ENCODE peak calls at places on chromosomes 1 and 21, in seven cellular contexts. H is heart right ventricle, Q is lower lobe of right lung, X is mesendoderm, B is PC-3, G is K562, F is suprapubic skin. W is an unnamed sample.
A peak's percentile ranks its signal among the peaks of the same experiment; 100 is the strongest.

GRCh38 chr1:80994934-80995333 is 805.8 kb upstream of the ADGRL2 start:
- DNase-seq in X (peak; percentile 70), H (no peak), B (no peak), G (no peak), Q (no peak), F (no peak), W (no peak)

GRCh38 chr1:220124542-220124941 is 30.6 kb downstream of the IARS2 start:
- DNase-seq in B (no peak), Q (no peak), H (no peak), F (no peak), X (peak; percentile 34), G (no peak), W (no peak)

GRCh38 chr1:8482844-8483436 is 165.0 kb downstream of the SLC45A1 start:
- DNase-seq in Q (no peak), B (peak; percentile 60), G (no peak), X (no peak), F (no peak), H (no peak), W (no peak)

GRCh38 chr1:114458208-114458777 is 52.7 kb downstream of the TRIM33 start:
- DNase-seq in Q (no peak), B (peak; percentile 65), F (no peak), G (peak; percentile 60), H (no peak), X (no peak), W (peak; percentile 71)

GRCh38 chr1:151494741-151495281 is 16.4 kb upstream of the CGN start:
- DNase-seq in Q (no peak), F (no peak), B (peak; percentile 92), X (peak; percentile 85), H (no peak), G (peak; percentile 39), W (peak; percentile 79)

GRCh38 chr1:226635456-226635941 is 86.9 kb downstream of the STUM start:
- DNase-seq in Q (peak; percentile 46), H (no peak), F (peak; percentile 66), G (no peak), X (no peak), B (peak; percentile 96), W (no peak)

GRCh38 chr1:197868751-197869501 is 33.5 kb upstream of the C1orf53 start:
- DNase-seq in F (no peak), B (peak; percentile 66), X (peak; percentile 79), G (peak; percentile 81), Q (no peak), H (peak; percentile 30), W (peak; percentile 76)

GRCh38 chr1:15833069-15833679 is 14.3 kb upstream of the SPEN start:
- DNase-seq in F (peak; percentile 85), B (peak; percentile 64), H (peak; percentile 59), X (no peak), Q (peak; percentile 81), G (peak; percentile 86), W (no peak)

GRCh38 chr21:39535646-39536437 is 76.9 kb upstream of the B3GALT5 start:
- DNase-seq in Q (no peak), X (no peak), G (peak; percentile 31), B (no peak), F (no peak), H (no peak), W (no peak)

GRCh38 chr1:6008696-6009095 is 16.5 kb upstream of the NPHP4 start:
- DNase-seq in F (no peak), Q (peak; percentile 35), B (no peak), G (no peak), H (no peak), X (no peak), W (no peak)

DNA sequence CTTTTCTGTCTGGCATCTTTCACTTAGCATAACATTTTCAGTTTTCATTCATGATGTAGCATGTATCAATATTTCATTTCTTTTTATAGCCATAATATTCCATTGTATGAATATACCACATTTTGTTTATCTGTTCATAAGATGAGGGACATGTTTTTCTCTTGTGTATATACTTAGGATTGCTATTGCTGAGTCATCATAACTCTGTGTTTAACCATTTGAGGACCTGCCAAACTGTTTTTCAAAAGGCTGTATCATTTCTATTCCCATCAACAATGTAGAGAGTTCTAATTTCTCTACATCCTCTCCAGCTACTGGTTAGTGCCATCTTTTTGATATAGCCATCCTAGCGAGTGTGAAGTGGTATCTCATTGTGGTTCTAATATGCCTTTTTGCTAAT is 26.2 kb downstream of the MPZL1 start:
- DNase-seq in F (no peak), H (no peak), B (no peak), G (no peak), Q (no peak), X (no peak), W (peak; percentile 34)
- H3K4me1 ChIP-seq in F (peaks cover 38% of the 10 kb centered on the region), H (peaks cover 21% of the 10 kb centered on the region), B (peaks cover 15% of the 10 kb centered on the region), G (peaks cover 9% of the 10 kb centered on the region), Q (peaks cover 24% of the 10 kb centered on the region), X (no peaks in the 10 kb centered on the region), W (peaks cover 16% of the 10 kb centered on the region)

GRCh38 chr1:89566761-89567174 is 42.1 kb downstream of the LRRC8B start:
- DNase-seq in F (no peak), H (peak; percentile 56), Q (peak; percentile 66), X (peak; percentile 83), G (peak; percentile 44), B (no peak), W (peak; percentile 51)
- H3K27ac ChIP-seq in F (peak overlapping the region; percentile 38), H (peak overlapping the region; percentile 61), Q (peak overlapping the region; percentile 50), X (no peak overlapping the region), G (peak overlapping the region; percentile 16), B (no peak overlapping the region), W (peak overlapping the region; percentile 79)

DNA sequence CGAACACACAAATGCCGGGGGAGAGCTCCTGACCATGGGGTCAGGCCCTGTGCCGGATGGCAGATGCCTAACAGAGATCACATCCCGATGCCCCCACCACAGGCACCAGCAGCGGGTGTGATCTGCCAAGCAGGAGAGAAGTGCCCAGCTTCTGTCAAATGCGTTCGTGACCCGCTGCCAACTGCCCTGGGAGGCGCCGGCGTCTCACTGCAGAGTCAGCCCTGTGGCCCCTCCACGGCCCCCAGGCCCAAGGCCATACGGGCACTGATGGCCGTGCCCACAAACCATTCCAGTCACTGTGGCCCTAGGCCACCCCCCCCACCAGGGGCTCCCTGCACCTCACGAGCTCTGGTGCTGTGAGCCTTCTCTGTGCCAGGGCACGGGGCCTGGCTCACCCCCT is 8.0 kb downstream of the CFAP410 start:
- DNase-seq in G (no peak), F (no peak), Q (no peak), B (no peak), H (no peak), X (no peak), W (no peak)
- H3K4me1 ChIP-seq in G (peaks cover 71% of the 10 kb centered on the region), F (no peaks in the 10 kb centered on the region), Q (no peaks in the 10 kb centered on the region), B (no peaks in the 10 kb centered on the region), H (no peaks in the 10 kb centered on the region), X (no peaks in the 10 kb centered on the region), W (no peaks in the 10 kb centered on the region)

DNA sequence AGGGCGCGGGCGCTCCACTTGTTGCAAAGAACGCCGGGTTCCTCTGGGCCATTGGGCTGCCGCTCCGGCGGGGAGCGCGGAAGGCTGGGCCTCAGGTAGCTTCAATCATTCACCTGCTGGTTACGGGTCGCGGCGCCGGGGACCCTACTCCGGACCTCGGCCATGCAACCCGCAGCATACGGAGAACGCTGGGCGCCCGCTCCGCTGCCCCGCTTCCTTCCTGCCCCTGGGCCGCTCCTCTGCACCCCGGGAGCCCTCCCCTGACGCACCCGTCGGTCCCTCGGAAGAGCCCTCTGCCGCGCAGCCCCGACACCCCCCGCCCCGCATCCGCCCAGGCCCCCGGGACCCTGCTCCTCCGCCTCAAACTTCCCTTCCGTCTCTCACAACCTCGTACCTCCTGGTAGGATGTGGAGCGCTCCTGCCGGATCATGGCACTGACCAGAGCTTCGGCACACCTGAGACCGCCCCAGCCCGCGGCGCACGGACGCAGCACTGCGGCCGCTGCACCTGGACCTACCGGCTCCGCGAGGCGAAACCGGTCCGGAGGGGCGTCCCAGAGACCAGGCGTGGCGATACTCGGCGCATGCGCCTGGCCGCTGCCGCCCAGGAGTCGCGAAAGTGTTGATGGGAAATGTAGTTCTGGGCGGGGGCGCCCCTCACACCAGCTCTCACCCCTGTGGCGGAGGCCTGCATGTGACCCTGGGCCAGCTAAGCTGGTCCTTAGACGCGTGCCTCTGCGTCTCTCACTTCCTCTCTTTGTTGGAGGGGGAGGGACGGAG is at the start of gene PACC1:
- DNase-seq in G (peak; percentile 99), X (peak; percentile 98), B (peak; percentile 98), H (peak; percentile 87), F (peak; percentile 93), Q (peak; percentile 94), W (peak; percentile 91)
- H3K27ac ChIP-seq in G (peak within 1 kb of the TSS; percentile 63), X (peak within 1 kb of the TSS; percentile 3), B (no peak within 1 kb of the TSS), H (peak within 1 kb of the TSS; percentile 60), F (no peak within 1 kb of the TSS), Q (peak within 1 kb of the TSS; percentile 75), W (peak within 1 kb of the TSS; percentile 1)

GRCh38 chr1:10324627-10325026 is 74.2 kb upstream of the PGD start:
- DNase-seq in F (no peak), B (no peak), G (no peak), H (no peak), X (no peak), Q (no peak), W (no peak)
- H3K4me1 ChIP-seq in F (no peaks in the 10 kb centered on the region), B (no peaks in the 10 kb centered on the region), G (no peaks in the 10 kb centered on the region), H (no peaks in the 10 kb centered on the region), X (no peaks in the 10 kb centered on the region), Q (no peaks in the 10 kb centered on the region), W (peaks cover 5% of the 10 kb centered on the region)

GRCh38 chr1:23865543-23865930 is 2.6 kb downstream of the FUCA1 start:
- DNase-seq in X (no peak), F (no peak), H (peak; percentile 41), Q (no peak), B (peak; percentile 91), G (no peak), W (peak; percentile 56)
- H3K27ac ChIP-seq in X (no peak overlapping the region), F (no peak overlapping the region), H (peak overlapping the region; percentile 17), Q (no peak overlapping the region), B (peak overlapping the region; percentile 78), G (no peak overlapping the region), W (no peak overlapping the region)

GRCh38 chr1:163570061-163570460 is 248.3 kb downstream of the NUF2 start:
- DNase-seq in F (no peak), H (no peak), X (peak; percentile 15), G (no peak), Q (no peak), B (no peak), W (no peak)

DNA sequence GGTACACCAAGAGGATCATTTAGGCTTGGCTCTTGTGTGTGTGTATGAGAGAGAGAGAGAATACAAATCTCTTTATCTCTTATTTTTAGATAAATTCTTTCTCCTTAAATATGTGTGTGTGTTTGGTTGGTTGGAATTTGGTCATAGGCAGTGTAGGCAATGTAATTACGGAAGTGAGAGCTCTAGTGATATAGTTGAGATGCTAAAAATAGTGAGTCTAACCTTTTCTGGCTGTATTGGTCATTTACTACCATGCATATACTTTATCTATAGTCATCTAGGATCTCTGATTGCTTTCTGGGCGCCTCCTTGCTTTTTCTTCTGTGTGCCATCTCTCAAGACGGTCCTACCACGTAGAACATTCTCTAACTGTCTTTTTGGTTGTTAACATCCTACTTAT is 250.2 kb downstream of the NUF2 start:
- DNase-seq in F (no peak), X (no peak), Q (no peak), H (no peak), B (no peak), G (no peak), W (no peak)
- H3K4me1 ChIP-seq in F (no peaks in the 10 kb centered on the region), X (no peaks in the 10 kb centered on the region), Q (no peaks in the 10 kb centered on the region), H (no peaks in the 10 kb centered on the region), B (no peaks in the 10 kb centered on the region), G (no peaks in the 10 kb centered on the region), W (no peaks in the 10 kb centered on the region)

DNA sequence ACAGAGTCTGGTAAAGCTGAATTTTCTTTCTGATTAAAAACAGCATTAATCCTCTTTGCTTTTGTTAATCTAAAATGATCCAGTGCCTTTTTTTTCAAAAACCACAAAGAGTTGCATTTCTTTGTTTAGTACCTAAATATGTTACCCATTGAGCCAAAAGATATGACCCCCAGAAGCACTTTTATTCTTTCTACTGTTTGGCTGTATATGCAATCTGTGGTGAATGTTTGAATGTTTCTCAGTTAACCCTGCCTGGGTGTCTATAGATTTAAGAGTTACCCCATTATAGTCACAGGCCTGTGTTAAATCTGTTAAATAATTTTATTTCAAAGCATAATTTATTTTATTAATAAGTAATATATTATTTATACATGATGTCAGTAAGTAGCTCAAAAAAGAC is 394.9 kb downstream of the PTPRC start:
- DNase-seq in H (no peak), X (no peak), F (no peak), G (no peak), B (no peak), Q (no peak), W (no peak)
- H3K27ac ChIP-seq in H (no peak overlapping the region), X (no peak overlapping the region), F (no peak overlapping the region), G (no peak overlapping the region), B (no peak overlapping the region), Q (no peak overlapping the region), W (no peak overlapping the region)